ENCODE peak calls at places on chromosomes 1 and 21, in seven cellular contexts. C is DND-41, A is fibroblast of lung, G is MM.1S, B is IMR-90, M is H9, O is GM23248. L is an unnamed sample.

GRCh38 chr1:77991638-77992037 is 12.8 kb upstream of the FUBP1 start:
- DNase-seq in G (no peak), M (no peak), A (no peak), C (no peak), O (no peak), B (no peak), L (no peak)

GRCh38 chr1:18921506-18922251 is 19.3 kb upstream of the ALDH4A1 start:
- DNase-seq in O (no peak), A (no peak), B (no peak), C (no peak), G (no peak), M (no peak), L (no peak)

GRCh38 chr1:46362158-46362557 is 21.6 kb downstream of the NSUN4 start:
- DNase-seq in M (no peak), O (no peak), B (no peak), G (no peak), C (no peak), A (no peak), L (no peak)

GRCh38 chr1:227781314-227781930 is 34.1 kb upstream of the PRSS38 start:
- DNase-seq in O (no peak), M (peak; percentile 23), G (no peak), B (no peak), A (no peak), C (no peak), L (no peak)

GRCh38 chr1:184892116-184892515 is 82.2 kb downstream of the NIBAN1 start:
- DNase-seq in C (no peak), O (no peak), A (no peak), B (peak; percentile 27), G (no peak), M (no peak), L (no peak)

GRCh38 chr21:41895643-41896493 is 16.7 kb upstream of the PRDM15 start:
- DNase-seq in M (peak; percentile 72), A (peak; percentile 22), B (peak; percentile 18), G (no peak), O (no peak), C (no peak), L (no peak)

GRCh38 chr1:93576346-93576745 is 105.3 kb downstream of the BCAR3 start:
- DNase-seq in G (no peak), C (no peak), M (no peak), O (no peak), A (no peak), B (no peak), L (no peak)

GRCh38 chr1:152143147-152143845 is 15.7 kb downstream of the RPTN start:
- DNase-seq in B (no peak), C (no peak), A (no peak), G (peak; percentile 19), M (no peak), O (peak; percentile 42), L (no peak)

GRCh38 chr21:25836396-25836795 is 101.6 kb downstream of the GABPA start:
- DNase-seq in C (no peak), A (peak; percentile 38), B (no peak), M (no peak), O (no peak), G (no peak), L (no peak)

GRCh38 chr1:175208773-175209492 is 16.4 kb upstream of the KIAA0040 start:
- DNase-seq in A (no peak), B (no peak), O (no peak), C (peak; percentile 78), G (peak; percentile 97), M (no peak), L (no peak)

GRCh38 chr1:15141933-15142647 is 11.5 kb upstream of the TMEM51 start:
- DNase-seq in B (peak; percentile 52), G (no peak), C (no peak), M (no peak), A (peak; percentile 42), O (peak; percentile 21), L (no peak)

GRCh38 chr1:81920245-81920740 is 119.6 kb downstream of the ADGRL2 start:
- DNase-seq in B (peak; percentile 74), A (peak; percentile 78), M (peak; percentile 79), C (no peak), O (peak; percentile 62), G (no peak), L (peak; percentile 79)

GRCh38 chr1:228732426-228732825 is 2.9 kb upstream of the RHOU start:
- DNase-seq in O (no peak), A (no peak), B (no peak), M (no peak), G (no peak), C (no peak), L (no peak)

GRCh38 chr1:165854101-165854845 is 26.9 kb downstream of the UCK2 start:
- DNase-seq in O (peak; percentile 93), G (no peak), C (peak; percentile 74), A (peak; percentile 78), B (peak; percentile 95), M (no peak), L (no peak)

GRCh38 chr1:228141871-228142615 is 2.0 kb downstream of the GUK1 start:
- DNase-seq in M (no peak), O (no peak), B (peak; percentile 16), G (no peak), A (no peak), C (peak; percentile 78), L (no peak)

GRCh38 chr1:27027575-27028250 is 15.1 kb upstream of the TENT5B start:
- DNase-seq in O (no peak), M (no peak), B (no peak), G (no peak), A (no peak), C (no peak), L (no peak)

GRCh38 chr1:74343191-74343590 is 108.0 kb downstream of the TNNI3K start:
- DNase-seq in A (no peak), O (peak; percentile 1), C (no peak), B (peak; percentile 27), M (peak; percentile 36), G (no peak), L (no peak)

GRCh38 chr21:31346256-31346821 is 2.3 kb upstream of the TIAM1 start:
- DNase-seq in O (no peak), M (no peak), B (no peak), G (no peak), C (no peak), A (no peak), L (no peak)

GRCh38 chr21:36113647-36114428 is 21.0 kb upstream of the CBR3 start:
- DNase-seq in B (no peak), O (no peak), A (no peak), G (peak; percentile 70), C (peak; percentile 65), M (no peak), L (no peak)

GRCh38 chr1:5751171-5751556 is 241.1 kb downstream of the NPHP4 start:
- DNase-seq in M (no peak), O (no peak), C (no peak), A (no peak), G (no peak), B (no peak), L (no peak)

GRCh38 chr1:112358798-112359408 is 37.1 kb upstream of the CTTNBP2NL start:
- DNase-seq in A (peak; percentile 63), M (peak; percentile 83), B (peak; percentile 45), C (peak; percentile 46), G (peak; percentile 16), O (peak; percentile 78), L (no peak)

GRCh38 chr1:8845104-8846097 is 28.0 kb upstream of the RERE start:
- DNase-seq in O (no peak), M (no peak), G (no peak), A (no peak), B (no peak), C (no peak), L (no peak)

GRCh38 chr1:35451125-35451528 is 106.1 kb downstream of the KIAA0319L start:
- DNase-seq in O (peak; percentile 87), G (peak; percentile 64), B (peak; percentile 81), M (peak; percentile 73), C (peak; percentile 78), A (peak; percentile 87), L (peak; percentile 60)

GRCh38 chr1:117289316-117289715 is 77.9 kb upstream of the MAN1A2 start:
- DNase-seq in C (no peak), O (no peak), G (no peak), A (no peak), B (no peak), M (no peak), L (no peak)

GRCh38 chr1:75554870-75555269 is 56.0 kb downstream of the SLC44A5 start:
- DNase-seq in B (no peak), O (no peak), A (no peak), G (no peak), M (no peak), C (no peak), L (no peak)
- H3K27ac ChIP-seq in B (no peak overlapping the region), O (no peak overlapping the region), A (no peak overlapping the region), G (no peak overlapping the region), M (no peak overlapping the region), C (no peak overlapping the region), L (no peak overlapping the region)

DNA sequence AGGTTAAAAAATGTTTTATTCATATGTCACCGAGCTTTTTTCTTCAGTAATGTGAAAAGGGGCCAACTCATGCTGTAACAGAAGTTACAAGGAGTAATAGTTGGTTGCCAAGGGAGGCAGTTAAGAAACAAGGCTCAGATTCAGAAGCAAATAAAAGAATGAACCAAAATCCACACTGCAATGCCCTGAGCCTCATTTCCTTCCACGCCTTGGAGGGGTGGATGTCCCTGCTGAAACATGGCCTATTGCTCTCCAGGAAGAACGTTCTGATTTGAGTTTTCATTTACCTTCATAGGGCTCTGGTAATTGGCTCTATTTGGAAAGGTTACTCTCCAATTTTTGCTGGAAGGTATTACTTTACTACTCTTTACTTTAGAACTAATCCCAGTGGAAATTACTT is 24.4 kb downstream of the ALG14 start:
- DNase-seq in O (peak; percentile 58), C (no peak), M (no peak), B (no peak), A (no peak), G (no peak), L (no peak)
- H3K9ac ChIP-seq in O (no peak overlapping the region), C (no peak overlapping the region), M (no peak overlapping the region), B (no peak overlapping the region), A (no peak overlapping the region), G (no peak overlapping the region), L (no peak overlapping the region)

DNA sequence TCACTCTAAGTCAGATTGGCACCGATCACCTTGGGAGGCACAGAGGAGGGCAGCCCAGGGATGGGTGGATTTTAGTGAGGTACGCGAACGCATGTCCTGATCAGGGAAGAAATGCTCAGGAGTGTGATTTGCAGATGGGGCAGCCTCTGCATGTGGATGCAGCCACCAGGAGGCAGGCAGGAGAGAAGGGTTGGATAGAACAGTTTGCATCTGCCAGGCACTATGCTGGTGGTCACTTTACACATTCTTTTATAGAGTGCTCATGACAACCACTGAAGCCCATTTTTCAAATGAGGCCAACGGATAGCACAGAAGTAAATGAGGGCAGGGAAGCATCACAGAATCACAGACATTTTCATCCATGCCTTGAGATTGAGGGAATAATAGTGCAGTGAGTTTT is 5.7 kb downstream of the LAMB3 start:
- DNase-seq in B (peak; percentile 63), M (peak; percentile 59), C (no peak), G (no peak), O (peak; percentile 49), A (peak; percentile 56), L (no peak)
- H3K27ac ChIP-seq in B (no peak overlapping the region), M (no peak overlapping the region), C (no peak overlapping the region), G (no peak overlapping the region), O (no peak overlapping the region), A (no peak overlapping the region), L (no peak overlapping the region)

GRCh38 chr1:235015291-235015990 is 113.2 kb downstream of the TOMM20 start:
- DNase-seq in B (no peak), C (no peak), G (peak; percentile 29), A (no peak), O (no peak), M (no peak), L (no peak)
- H3K9ac ChIP-seq in B (no peak overlapping the region), C (no peak overlapping the region), G (peak overlapping the region; percentile 23), A (no peak overlapping the region), O (no peak overlapping the region), M (no peak overlapping the region), L (no peak overlapping the region)

GRCh38 chr1:223713546-223714420 is 1.4 kb downstream of the CAPN2 start:
- DNase-seq in G (no peak), B (peak; percentile 26), C (no peak), A (no peak), M (no peak), O (peak; percentile 37), L (no peak)
- H3K27ac ChIP-seq in G (peak overlapping the region; percentile 1), B (peak overlapping the region; percentile 99), C (no peak overlapping the region), A (peak overlapping the region; percentile 94), M (no peak overlapping the region), O (peak overlapping the region; percentile 87), L (no peak overlapping the region)

L was measured in neuronal stem cell.